ENCODE peak calls at places on chromosomes 6 and 20, in five cellular contexts. B is GM06990, A is WTC11, Y is fibroblast of mammary gland, P is upper lobe of left lung. G is an unnamed sample.
A peak's percentile ranks its signal among the peaks of the same experiment; 100 is the strongest.

GRCh38 chr20:10537850-10538480 is 102.9 kb downstream of the SLX4IP start:
- DNase-seq in B (no peak), A (no peak), Y (peak; percentile 73), P (no peak), G (no peak)

GRCh38 chr6:31336872-31337496 is 20.0 kb downstream of the HLA-B start:
- DNase-seq in B (peak; percentile 24), A (no peak), Y (peak; percentile 10), P (no peak), G (no peak)

GRCh38 chr6:116255246-116255800 is 1.4 kb upstream of the TSPYL4 start:
- DNase-seq in B (no peak), A (no peak), Y (peak; percentile 34), P (no peak), G (no peak)

GRCh38 chr6:16146527-16146955 is 17.7 kb downstream of the MYLIP start:
- DNase-seq in B (no peak), A (no peak), Y (no peak), P (no peak), G (no peak)

GRCh38 chr6:158668707-158669103 is 18.9 kb downstream of the SYTL3 start:
- DNase-seq in B (no peak), A (no peak), Y (no peak), P (no peak), G (no peak)

GRCh38 chr6:164325168-164325567 is 910.6 kb downstream of the QKI start:
- DNase-seq in B (no peak), A (no peak), Y (no peak), P (no peak), G (no peak)

GRCh38 chr6:170147832-170148708 is 142.8 kb downstream of the DLL1 start:
- DNase-seq in B (no peak), A (peak; percentile 41), Y (no peak), P (peak; percentile 44), G (no peak)

GRCh38 chr6:69696273-69696672 is 100.5 kb downstream of the LMBRD1 start:
- DNase-seq in B (no peak), A (no peak), Y (peak; percentile 17), P (no peak), G (no peak)

GRCh38 chr20:59365611-59366284 is 65.3 kb downstream of the EDN3 start:
- DNase-seq in B (no peak), A (no peak), Y (no peak), P (no peak), G (no peak)

GRCh38 chr20:19981091-19981490 is 36.1 kb upstream of the NAA20 start:
- DNase-seq in B (no peak), A (no peak), Y (peak; percentile 60), P (no peak), G (no peak)

GRCh38 chr20:57579898-57580447 is 19.1 kb downstream of the PCK1 start:
- DNase-seq in B (no peak), A (no peak), Y (no peak), P (no peak), G (no peak)

GRCh38 chr6:303948-304558 is 11.8 kb downstream of the DUSP22 start:
- DNase-seq in B (no peak), A (peak; percentile 49), Y (no peak), P (no peak), G (no peak)

GRCh38 chr6:28643017-28643740 is 117.5 kb downstream of the GPX5 start:
- DNase-seq in B (peak; percentile 36), A (peak; percentile 78), Y (peak; percentile 88), P (no peak), G (peak; percentile 34)

GRCh38 chr6:163922562-163922961 is 508.0 kb downstream of the QKI start:
- DNase-seq in B (no peak), A (no peak), Y (no peak), P (no peak), G (no peak)

GRCh38 chr6:113122060-113122459 is 735.1 kb upstream of the MARCKS start:
- DNase-seq in B (no peak), A (peak; percentile 21), Y (peak; percentile 82), P (no peak), G (no peak)

GRCh38 chr20:18405826-18406225 is 61.0 kb downstream of the DZANK1 start:
- DNase-seq in B (no peak), A (no peak), Y (no peak), P (no peak), G (no peak)

GRCh38 chr20:5845686-5846651 is 95.8 kb downstream of the SHLD1 start:
- DNase-seq in B (peak; percentile 16), A (no peak), Y (peak; percentile 72), P (no peak), G (peak; percentile 27)

GRCh38 chr6:158626360-158627167 is 18.0 kb downstream of the DYNLT1 start:
- DNase-seq in B (no peak), A (no peak), Y (no peak), P (no peak), G (no peak)

GRCh38 chr6:157621401-157621800 is 201.6 kb upstream of the SNX9 start:
- DNase-seq in B (no peak), A (no peak), Y (no peak), P (no peak), G (no peak)

GRCh38 chr6:155077784-155078183 is 82.7 kb downstream of the TIAM2 start:
- DNase-seq in B (no peak), A (no peak), Y (no peak), P (no peak), G (no peak)

GRCh38 chr6:33297956-33298772 is 578 bp downstream of the RGL2 start:
- DNase-seq in B (peak; percentile 67), A (peak; percentile 78), Y (peak; percentile 80), P (peak; percentile 84), G (peak; percentile 88)
- TF ChIP-seq CTCF in B (peak; percentile 15), A (no peak), Y (no peak), P (no peak), G (no peak)

GRCh38 chr20:30484009-30484748 is 773.3 kb upstream of the DEFB115 start:
- DNase-seq in B (no peak), A (no peak), Y (no peak), P (no peak), G (peak; percentile 4)
- TF ChIP-seq CTCF in B (no peak), A (no peak), Y (no peak), P (no peak), G (no peak)

GRCh38 chr6:151306269-151306783 is 66.6 kb downstream of the AKAP12 start:
- DNase-seq in B (no peak), A (no peak), Y (no peak), P (no peak), G (no peak)
- TF ChIP-seq CTCF in B (no peak), A (no peak), Y (no peak), P (no peak), G (no peak)

GRCh38 chr20:4519530-4519929 is 202.2 kb upstream of the PRND start:
- DNase-seq in B (no peak), A (peak; percentile 79), Y (peak; percentile 22), P (peak; percentile 25), G (peak; percentile 42)
- TF ChIP-seq CTCF in B (peak; percentile 64), A (peak; percentile 71), Y (peak; percentile 62), P (peak; percentile 29), G (peak; percentile 66)

GRCh38 chr20:4195499-4195898 is 180.1 kb upstream of the RNF24 start:
- DNase-seq in B (no peak), A (peak; percentile 74), Y (peak; percentile 27), P (no peak), G (no peak)
- TF ChIP-seq CTCF in B (no peak), A (peak; percentile 54), Y (peak; percentile 46), P (no peak), G (peak; percentile 14)